ENCODE peak calls at places on chromosomes 11 and 22, in nine cellular contexts. One of them, this sample, is unnamed.

GRCh38 chr11:124075841-124076571 is 34.9 kb upstream of the OR10G7 start:
- DNase-seq in hippocampal formation: peak
- DNase-seq in tibial artery: no peak
- DNase-seq in aorta: peak
- DNase-seq in Kasumi-1: no peak
- DNase-seq in Karpas-422: no peak
- DNase-seq in NCI-H2171: no peak
- DNase-seq in MV-4-11: no peak
- DNase-seq in H1: no peak
- DNase-seq in this sample: no peak

GRCh38 chr22:47006433-47006832 is 244.0 kb downstream of the TBC1D22A start:
- DNase-seq in hippocampal formation: no peak
- DNase-seq in tibial artery: no peak
- DNase-seq in aorta: no peak
- DNase-seq in Kasumi-1: no peak
- DNase-seq in Karpas-422: no peak
- DNase-seq in NCI-H2171: no peak
- DNase-seq in MV-4-11: no peak
- DNase-seq in H1: no peak
- DNase-seq in this sample: no peak

GRCh38 chr22:30159561-30160353 is 79.5 kb downstream of the HORMAD2 start:
- DNase-seq in hippocampal formation: no peak
- DNase-seq in tibial artery: no peak
- DNase-seq in aorta: no peak
- DNase-seq in Kasumi-1: no peak
- DNase-seq in Karpas-422: no peak
- DNase-seq in NCI-H2171: no peak
- DNase-seq in MV-4-11: no peak
- DNase-seq in H1: no peak
- DNase-seq in this sample: no peak

GRCh38 chr11:113163291-113164030 is 150.9 kb upstream of the TTC12 start:
- DNase-seq in hippocampal formation: no peak
- DNase-seq in tibial artery: peak
- DNase-seq in aorta: no peak
- DNase-seq in Kasumi-1: no peak
- DNase-seq in Karpas-422: no peak
- DNase-seq in NCI-H2171: no peak
- DNase-seq in MV-4-11: no peak
- DNase-seq in H1: no peak
- DNase-seq in this sample: no peak

GRCh38 chr22:41181349-41182241 is 23.5 kb upstream of the L3MBTL2 start:
- DNase-seq in hippocampal formation: no peak
- DNase-seq in tibial artery: peak
- DNase-seq in aorta: peak
- DNase-seq in Kasumi-1: peak
- DNase-seq in Karpas-422: peak
- DNase-seq in NCI-H2171: no peak
- DNase-seq in MV-4-11: no peak
- DNase-seq in H1: no peak
- DNase-seq in this sample: peak

GRCh38 chr11:23217072-23217471 is 356.8 kb upstream of the CCDC179 start:
- DNase-seq in hippocampal formation: no peak
- DNase-seq in tibial artery: no peak
- DNase-seq in aorta: no peak
- DNase-seq in Kasumi-1: no peak
- DNase-seq in Karpas-422: no peak
- DNase-seq in NCI-H2171: no peak
- DNase-seq in MV-4-11: no peak
- DNase-seq in H1: no peak
- DNase-seq in this sample: no peak

GRCh38 chr22:49917997-49918910 is at the start of the genes ALG12 and CRELD2:
- DNase-seq in hippocampal formation: peak
- DNase-seq in tibial artery: peak
- DNase-seq in aorta: peak
- DNase-seq in Kasumi-1: peak
- DNase-seq in Karpas-422: peak
- DNase-seq in NCI-H2171: peak
- DNase-seq in MV-4-11: peak
- DNase-seq in H1: peak
- DNase-seq in this sample: peak

GRCh38 chr11:114298701-114299090 is 2.5 kb downstream of the NNMT start:
- DNase-seq in hippocampal formation: no peak
- DNase-seq in tibial artery: no peak
- DNase-seq in aorta: no peak
- DNase-seq in Kasumi-1: no peak
- DNase-seq in Karpas-422: no peak
- DNase-seq in NCI-H2171: no peak
- DNase-seq in MV-4-11: no peak
- DNase-seq in H1: no peak
- DNase-seq in this sample: no peak

GRCh38 chr11:70204466-70204799 is 1.3 kb downstream of the FADD start:
- DNase-seq in hippocampal formation: no peak
- DNase-seq in tibial artery: no peak
- DNase-seq in aorta: no peak
- DNase-seq in Kasumi-1: no peak
- DNase-seq in Karpas-422: no peak
- DNase-seq in NCI-H2171: no peak
- DNase-seq in MV-4-11: no peak
- DNase-seq in H1: no peak
- DNase-seq in this sample: no peak

GRCh38 chr11:10875430-10876021 is 17.7 kb upstream of the ZBED5 start:
- DNase-seq in hippocampal formation: no peak
- DNase-seq in tibial artery: no peak
- DNase-seq in aorta: no peak
- DNase-seq in Kasumi-1: no peak
- DNase-seq in Karpas-422: no peak
- DNase-seq in NCI-H2171: no peak
- DNase-seq in MV-4-11: peak
- DNase-seq in H1: no peak
- DNase-seq in this sample: no peak

GRCh38 chr11:28984216-28984615 is 876.0 kb downstream of the METTL15 start:
- DNase-seq in hippocampal formation: no peak
- DNase-seq in tibial artery: no peak
- DNase-seq in aorta: no peak
- DNase-seq in Kasumi-1: no peak
- DNase-seq in Karpas-422: no peak
- DNase-seq in NCI-H2171: no peak
- DNase-seq in MV-4-11: no peak
- DNase-seq in H1: no peak
- DNase-seq in this sample: no peak

GRCh38 chr11:48047616-48048015 is 67.3 kb downstream of the PTPRJ start:
- DNase-seq in hippocampal formation: no peak
- DNase-seq in tibial artery: no peak
- DNase-seq in aorta: peak
- DNase-seq in Kasumi-1: no peak
- DNase-seq in Karpas-422: peak
- DNase-seq in NCI-H2171: no peak
- DNase-seq in MV-4-11: no peak
- DNase-seq in H1: no peak
- DNase-seq in this sample: no peak

GRCh38 chr11:78292109-78292803 is 103.5 kb downstream of the USP35 start:
- DNase-seq in hippocampal formation: no peak
- DNase-seq in tibial artery: no peak
- DNase-seq in aorta: no peak
- DNase-seq in Kasumi-1: peak
- DNase-seq in Karpas-422: no peak
- DNase-seq in NCI-H2171: no peak
- DNase-seq in MV-4-11: peak
- DNase-seq in H1: no peak
- DNase-seq in this sample: peak

GRCh38 chr11:5618807-5619206 is 6.0 kb upstream of the TRIM34 start:
- DNase-seq in hippocampal formation: no peak
- DNase-seq in tibial artery: no peak
- DNase-seq in aorta: no peak
- DNase-seq in Kasumi-1: no peak
- DNase-seq in Karpas-422: no peak
- DNase-seq in NCI-H2171: no peak
- DNase-seq in MV-4-11: no peak
- DNase-seq in H1: no peak
- DNase-seq in this sample: no peak

GRCh38 chr11:95790933-95791247 is 592 bp downstream of the CEP57 start:
- DNase-seq in hippocampal formation: peak
- DNase-seq in tibial artery: peak
- DNase-seq in aorta: peak
- DNase-seq in Kasumi-1: peak
- DNase-seq in Karpas-422: peak
- DNase-seq in NCI-H2171: peak
- DNase-seq in MV-4-11: peak
- DNase-seq in H1: no peak
- DNase-seq in this sample: peak

GRCh38 chr11:21769188-21769587 is 423.7 kb upstream of the ANO5 start:
- DNase-seq in hippocampal formation: no peak
- DNase-seq in tibial artery: no peak
- DNase-seq in aorta: no peak
- DNase-seq in Kasumi-1: no peak
- DNase-seq in Karpas-422: no peak
- DNase-seq in NCI-H2171: no peak
- DNase-seq in MV-4-11: no peak
- DNase-seq in H1: no peak
- DNase-seq in this sample: no peak

GRCh38 chr11:79100093-79100704 is 340.6 kb downstream of the TENM4 start:
- DNase-seq in hippocampal formation: no peak
- DNase-seq in tibial artery: peak
- DNase-seq in aorta: peak
- DNase-seq in Kasumi-1: peak
- DNase-seq in Karpas-422: peak
- DNase-seq in NCI-H2171: no peak
- DNase-seq in MV-4-11: peak
- DNase-seq in H1: no peak
- DNase-seq in this sample: peak

GRCh38 chr11:33040127-33040861 is 922 bp downstream of the TCP11L1 start:
- DNase-seq in hippocampal formation: no peak
- DNase-seq in tibial artery: no peak
- DNase-seq in aorta: no peak
- DNase-seq in Kasumi-1: no peak
- DNase-seq in Karpas-422: peak
- DNase-seq in NCI-H2171: no peak
- DNase-seq in MV-4-11: peak
- DNase-seq in H1: no peak
- DNase-seq in this sample: no peak